ENCODE peak calls at places on chromosomes 13 and 19, in seven cellular contexts. P, U, Q, R, A, S and M are unnamed samples.

GRCh38 chr13:50831510-50831909 is 12.0 kb downstream of the DLEU7 start:
- DNase-seq in P (no peak), U (no peak), Q (peak), R (no peak), A (peak), S (no peak), M (peak)

GRCh38 chr13:86974995-86975328 is 696.2 kb upstream of the SLITRK5 start:
- DNase-seq in P (peak), U (no peak), Q (no peak), R (no peak), A (no peak), S (no peak), M (no peak)

GRCh38 chr19:12611361-12611699 is 610 bp downstream of the ZNF791 start:
- DNase-seq in P (peak), U (peak), Q (peak), R (peak), A (peak), S (peak), M (peak)

GRCh38 chr13:96822900-96823299 is 171.4 kb downstream of the OXGR1 start:
- DNase-seq in P (peak), U (no peak), Q (peak), R (no peak), A (peak), S (no peak), M (no peak)

GRCh38 chr19:31730270-31730669 is 381.0 kb upstream of the TSHZ3 start:
- DNase-seq in P (no peak), U (no peak), Q (no peak), R (no peak), A (no peak), S (no peak), M (no peak)

GRCh38 chr13:101473458-101473857 is 21.0 kb downstream of the ITGBL1 start:
- DNase-seq in P (no peak), U (peak), Q (peak), R (no peak), A (peak), S (no peak), M (peak)

GRCh38 chr13:52832268-52832667 is 16.2 kb downstream of the PCDH8 start:
- DNase-seq in P (no peak), U (no peak), Q (no peak), R (no peak), A (no peak), S (no peak), M (no peak)

GRCh38 chr13:38990693-38991092 is at the start of gene STOML3:
- DNase-seq in P (no peak), U (no peak), Q (no peak), R (no peak), A (no peak), S (no peak), M (no peak)

GRCh38 chr19:46180701-46181385 is 32.8 kb downstream of the IGFL2 start:
- DNase-seq in P (no peak), U (peak), Q (peak), R (peak), A (peak), S (peak), M (peak)

GRCh38 chr13:60210510-60211065 is 46.9 kb upstream of the DIAPH3 start:
- DNase-seq in P (no peak), U (no peak), Q (no peak), R (no peak), A (no peak), S (no peak), M (no peak)

GRCh38 chr13:21676611-21677021 is 5.7 kb downstream of the FGF9 start:
- DNase-seq in P (peak), U (no peak), Q (no peak), R (no peak), A (no peak), S (peak), M (no peak)

GRCh38 chr19:38685666-38686529 is 38.4 kb downstream of the ACTN4 start:
- DNase-seq in P (peak), U (peak), Q (peak), R (peak), A (peak), S (peak), M (peak)

GRCh38 chr19:37979547-37980082 is 72.6 kb downstream of the SIPA1L3 start:
- DNase-seq in P (no peak), U (no peak), Q (peak), R (peak), A (peak), S (no peak), M (peak)

GRCh38 chr19:31338069-31338767 is 11.0 kb downstream of the TSHZ3 start:
- DNase-seq in P (peak), U (peak), Q (peak), R (no peak), A (no peak), S (no peak), M (peak)

GRCh38 chr13:41459754-41460111 is 2.4 kb downstream of the RGCC start:
- DNase-seq in P (no peak), U (no peak), Q (no peak), R (no peak), A (no peak), S (no peak), M (no peak)

GRCh38 chr19:45097776-45098520 is 5.0 kb downstream of the PPP1R37 start:
- DNase-seq in P (no peak), U (peak), Q (peak), R (peak), A (peak), S (peak), M (peak)

GRCh38 chr13:91375119-91375729 is 23.2 kb upstream of the GPC5 start:
- DNase-seq in P (peak), U (peak), Q (no peak), R (no peak), A (no peak), S (no peak), M (no peak)

GRCh38 chr19:8615022-8615421 is 4.5 kb upstream of the ADAMTS10 start:
- DNase-seq in P (no peak), U (peak), Q (peak), R (no peak), A (no peak), S (no peak), M (peak)

GRCh38 chr13:20127263-20127562 is 33.6 kb downstream of the GJA3 start:
- DNase-seq in P (no peak), U (no peak), Q (no peak), R (no peak), A (no peak), S (no peak), M (no peak)

GRCh38 chr13:20125129-20125782 is 35.6 kb downstream of the GJA3 start:
- DNase-seq in P (no peak), U (peak), Q (peak), R (no peak), A (peak), S (peak), M (peak)

GRCh38 chr19:55690109-55690768 is 15.2 kb downstream of the EPN1 start:
- DNase-seq in P (no peak), U (no peak), Q (no peak), R (no peak), A (no peak), S (peak), M (no peak)

GRCh38 chr13:40031031-40031430 is 375.6 kb downstream of the COG6 start:
- DNase-seq in P (no peak), U (peak), Q (peak), R (no peak), A (peak), S (peak), M (peak)

GRCh38 chr19:39412100-39412866 is at the start of gene PLEKHG2:
- DNase-seq in P (peak), U (peak), Q (peak), R (peak), A (peak), S (peak), M (peak)

GRCh38 chr19:44553478-44554171 is 24.1 kb upstream of the CEACAM20 start:
- DNase-seq in P (no peak), U (no peak), Q (no peak), R (no peak), A (peak), S (no peak), M (no peak)

GRCh38 chr13:77579971-77580370 is 44.5 kb downstream of the SCEL start:
- DNase-seq in P (no peak), U (no peak), Q (no peak), R (no peak), A (no peak), S (no peak), M (no peak)

GRCh38 chr19:13839938-13840750 is 36.8 kb upstream of the NANOS3 start:
- DNase-seq in P (no peak), U (peak), Q (peak), R (peak), A (peak), S (peak), M (no peak)

GRCh38 chr13:113078895-113079720 is 26.5 kb upstream of the F7 start:
- DNase-seq in P (no peak), U (no peak), Q (no peak), R (no peak), A (no peak), S (no peak), M (no peak)

GRCh38 chr13:75636339-75637095 is 387 bp downstream of the LMO7 start:
- DNase-seq in P (peak), U (peak), Q (peak), R (peak), A (peak), S (peak), M (no peak)

GRCh38 chr13:113774177-113775107 is 15.4 kb downstream of the TMEM255B start:
- DNase-seq in P (no peak), U (peak), Q (peak), R (no peak), A (peak), S (peak), M (peak)

GRCh38 chr13:114099191-114099590 is 33.2 kb downstream of the RASA3 start:
- DNase-seq in P (no peak), U (peak), Q (peak), R (peak), A (peak), S (peak), M (peak)

GRCh38 chr19:47882890-47883289 is 3.2 kb downstream of the SULT2A1 start:
- DNase-seq in P (no peak), U (no peak), Q (no peak), R (no peak), A (no peak), S (no peak), M (no peak)

GRCh38 chr19:47885067-47885463 is 1.1 kb downstream of the SULT2A1 start:
- DNase-seq in P (no peak), U (no peak), Q (no peak), R (no peak), A (no peak), S (no peak), M (no peak)

GRCh38 chr19:47881757-47882156 is 4.4 kb downstream of the SULT2A1 start:
- DNase-seq in P (peak), U (no peak), Q (no peak), R (no peak), A (no peak), S (no peak), M (no peak)

GRCh38 chr19:47890865-47891621 is 4.9 kb upstream of the SULT2A1 start:
- DNase-seq in P (no peak), U (no peak), Q (no peak), R (no peak), A (no peak), S (no peak), M (no peak)

GRCh38 chr19:47886010-47886559 is at the start of gene SULT2A1:
- DNase-seq in P (no peak), U (no peak), Q (no peak), R (no peak), A (no peak), S (no peak), M (no peak)
- H2AFZ ChIP-seq in P (peak), U (no peak), Q (no peak), R (no peak), A (no peak), S (no peak), M (no peak)

GRCh38 chr13:57633141-57633949 is 1.8 kb downstream of the PCDH17 start:
- DNase-seq in P (peak), U (no peak), Q (peak), R (no peak), A (no peak), S (peak), M (peak)
- H2AFZ ChIP-seq in P (peak), U (peak), Q (no peak), R (no peak), A (no peak), S (no peak), M (peak)

GRCh38 chr13:44764334-44764733 is 188.2 kb upstream of the TSC22D1 start:
- DNase-seq in P (peak), U (no peak), Q (peak), R (no peak), A (no peak), S (peak), M (no peak)
- H2AFZ ChIP-seq in P (peak), U (peak), Q (no peak), R (no peak), A (peak), S (peak), M (peak)

DNA sequence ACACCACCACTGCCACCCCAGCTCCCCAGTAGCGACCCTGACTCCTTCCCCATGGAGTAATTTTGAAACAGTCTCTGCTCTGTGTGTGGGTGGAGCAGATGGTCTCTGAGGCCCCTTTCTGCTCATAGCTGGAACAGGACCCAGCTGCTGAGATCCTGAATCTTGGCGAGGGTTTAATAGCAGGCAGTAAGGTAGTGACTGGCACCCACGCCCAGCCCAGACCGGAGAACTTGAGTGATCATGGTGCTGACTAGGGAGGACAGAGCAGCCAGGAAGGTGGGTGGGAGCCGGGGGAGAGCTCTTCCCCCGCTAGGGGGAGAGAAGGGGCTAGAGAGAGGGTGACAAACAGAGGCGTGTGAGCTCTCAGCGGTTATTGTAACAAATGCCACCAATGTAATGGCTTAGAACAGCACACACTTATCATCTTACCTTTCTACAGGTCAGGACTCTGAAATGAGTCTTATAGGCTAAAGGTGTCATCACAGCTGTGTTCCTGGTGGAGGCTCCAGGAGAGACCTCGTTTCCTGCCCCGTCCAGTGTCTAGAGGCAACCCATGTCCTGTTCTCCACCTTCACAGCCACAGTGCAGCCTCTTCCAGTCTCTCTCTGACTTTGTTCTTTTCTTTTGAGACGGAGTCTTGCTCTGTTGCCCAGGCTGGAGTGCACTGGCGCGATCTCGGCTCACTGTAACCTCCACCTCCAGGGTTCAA is 7.2 kb upstream of the ACER1 start:
- DNase-seq in P (peak), U (no peak), Q (no peak), R (no peak), A (no peak), S (no peak), M (no peak)
- H2AFZ ChIP-seq in P (peak), U (peak), Q (no peak), R (no peak), A (no peak), S (no peak), M (no peak)